ENCODE peak calls at places on chromosome X, in seven cellular contexts. One of them, this sample, is unnamed.

GRCh38 chrX:42248226-42248625 is 324.9 kb upstream of the CASK start:
- DNase-seq in ovary: no peak
- DNase-seq in testis: no peak
- DNase-seq in psoas muscle: no peak
- DNase-seq in heart left ventricle: no peak
- DNase-seq in Panc1: no peak
- DNase-seq in CD4-positive, CD25-positive, alpha-beta regulatory T cell: no peak
- DNase-seq in this sample: no peak

GRCh38 chrX:77924320-77924859 is 13.9 kb downstream of the ATP7A start:
- DNase-seq in ovary: no peak
- DNase-seq in testis: no peak
- DNase-seq in psoas muscle: no peak
- DNase-seq in heart left ventricle: no peak
- DNase-seq in Panc1: no peak
- DNase-seq in CD4-positive, CD25-positive, alpha-beta regulatory T cell: no peak
- DNase-seq in this sample: no peak

GRCh38 chrX:41302293-41302868 is 31.6 kb upstream of the DDX3X start:
- DNase-seq in ovary: no peak
- DNase-seq in testis: no peak
- DNase-seq in psoas muscle: no peak
- DNase-seq in heart left ventricle: no peak
- DNase-seq in Panc1: no peak
- DNase-seq in CD4-positive, CD25-positive, alpha-beta regulatory T cell: no peak
- DNase-seq in this sample: no peak

GRCh38 chrX:130984782-130985181 is 73.4 kb upstream of the ARHGAP36 start:
- DNase-seq in ovary: no peak
- DNase-seq in testis: no peak
- DNase-seq in psoas muscle: peak; percentile 61
- DNase-seq in heart left ventricle: no peak
- DNase-seq in Panc1: no peak
- DNase-seq in CD4-positive, CD25-positive, alpha-beta regulatory T cell: no peak
- DNase-seq in this sample: no peak

GRCh38 chrX:53483838-53484420 is 49.8 kb upstream of the HSD17B10 start:
- DNase-seq in ovary: no peak
- DNase-seq in testis: no peak
- DNase-seq in psoas muscle: no peak
- DNase-seq in heart left ventricle: no peak
- DNase-seq in Panc1: no peak
- DNase-seq in CD4-positive, CD25-positive, alpha-beta regulatory T cell: no peak
- DNase-seq in this sample: no peak

GRCh38 chrX:102883491-102883890 is 53.6 kb upstream of the RAB40AL start:
- DNase-seq in ovary: no peak
- DNase-seq in testis: no peak
- DNase-seq in psoas muscle: no peak
- DNase-seq in heart left ventricle: no peak
- DNase-seq in Panc1: no peak
- DNase-seq in CD4-positive, CD25-positive, alpha-beta regulatory T cell: no peak
- DNase-seq in this sample: no peak

GRCh38 chrX:110665636-110666035 is 130.0 kb downstream of the CHRDL1 start:
- DNase-seq in ovary: no peak
- DNase-seq in testis: peak; percentile 25
- DNase-seq in psoas muscle: no peak
- DNase-seq in heart left ventricle: peak; percentile 5
- DNase-seq in Panc1: no peak
- DNase-seq in CD4-positive, CD25-positive, alpha-beta regulatory T cell: no peak
- DNase-seq in this sample: peak; percentile 11

GRCh38 chrX:63281465-63281864 is 69.7 kb downstream of the SPIN4 start:
- DNase-seq in ovary: no peak
- DNase-seq in testis: no peak
- DNase-seq in psoas muscle: no peak
- DNase-seq in heart left ventricle: no peak
- DNase-seq in Panc1: no peak
- DNase-seq in CD4-positive, CD25-positive, alpha-beta regulatory T cell: no peak
- DNase-seq in this sample: no peak

GRCh38 chrX:30971761-30972603 is 82.9 kb upstream of the TAB3 start:
- DNase-seq in ovary: no peak
- DNase-seq in testis: peak; percentile 48
- DNase-seq in psoas muscle: no peak
- DNase-seq in heart left ventricle: peak; percentile 6
- DNase-seq in Panc1: peak; percentile 30
- DNase-seq in CD4-positive, CD25-positive, alpha-beta regulatory T cell: peak; percentile 10
- DNase-seq in this sample: no peak

GRCh38 chrX:76220856-76221255 is 48.0 kb downstream of the PBDC1 start:
- DNase-seq in ovary: no peak
- DNase-seq in testis: no peak
- DNase-seq in psoas muscle: no peak
- DNase-seq in heart left ventricle: no peak
- DNase-seq in Panc1: no peak
- DNase-seq in CD4-positive, CD25-positive, alpha-beta regulatory T cell: no peak
- DNase-seq in this sample: no peak

GRCh38 chrX:13469963-13470679 is 99.3 kb upstream of the EGFL6 start:
- DNase-seq in ovary: no peak
- DNase-seq in testis: no peak
- DNase-seq in psoas muscle: no peak
- DNase-seq in heart left ventricle: no peak
- DNase-seq in Panc1: no peak
- DNase-seq in CD4-positive, CD25-positive, alpha-beta regulatory T cell: no peak
- DNase-seq in this sample: no peak

GRCh38 chrX:114800719-114801118 is 216.7 kb downstream of the IL13RA2 start:
- DNase-seq in ovary: no peak
- DNase-seq in testis: no peak
- DNase-seq in psoas muscle: no peak
- DNase-seq in heart left ventricle: no peak
- DNase-seq in Panc1: no peak
- DNase-seq in CD4-positive, CD25-positive, alpha-beta regulatory T cell: no peak
- DNase-seq in this sample: no peak

GRCh38 chrX:150162141-150162540 is 201.0 kb upstream of the MAMLD1 start:
- DNase-seq in ovary: no peak
- DNase-seq in testis: no peak
- DNase-seq in psoas muscle: no peak
- DNase-seq in heart left ventricle: no peak
- DNase-seq in Panc1: no peak
- DNase-seq in CD4-positive, CD25-positive, alpha-beta regulatory T cell: no peak
- DNase-seq in this sample: no peak

GRCh38 chrX:135951291-135951690 is 22.5 kb downstream of the MMGT1 start:
- DNase-seq in ovary: no peak
- DNase-seq in testis: no peak
- DNase-seq in psoas muscle: no peak
- DNase-seq in heart left ventricle: no peak
- DNase-seq in Panc1: no peak
- DNase-seq in CD4-positive, CD25-positive, alpha-beta regulatory T cell: no peak
- DNase-seq in this sample: no peak

GRCh38 chrX:148507413-148507812 is 7.0 kb downstream of the AFF2 start:
- DNase-seq in ovary: no peak
- DNase-seq in testis: no peak
- DNase-seq in psoas muscle: no peak
- DNase-seq in heart left ventricle: no peak
- DNase-seq in Panc1: no peak
- DNase-seq in CD4-positive, CD25-positive, alpha-beta regulatory T cell: no peak
- DNase-seq in this sample: no peak

GRCh38 chrX:3145716-3146115 is 104.4 kb downstream of the ARSF start:
- DNase-seq in ovary: no peak
- DNase-seq in testis: no peak
- DNase-seq in psoas muscle: no peak
- DNase-seq in heart left ventricle: no peak
- DNase-seq in Panc1: no peak
- DNase-seq in CD4-positive, CD25-positive, alpha-beta regulatory T cell: no peak
- DNase-seq in this sample: no peak

GRCh38 chrX:131735127-131735526 is 191.3 kb downstream of the OR13H1 start:
- DNase-seq in ovary: no peak
- DNase-seq in testis: no peak
- DNase-seq in psoas muscle: no peak
- DNase-seq in heart left ventricle: no peak
- DNase-seq in Panc1: no peak
- DNase-seq in CD4-positive, CD25-positive, alpha-beta regulatory T cell: no peak
- DNase-seq in this sample: no peak

GRCh38 chrX:102835504-102836146 is 101.4 kb upstream of the RAB40AL start:
- DNase-seq in ovary: no peak
- DNase-seq in testis: peak; percentile 18
- DNase-seq in psoas muscle: no peak
- DNase-seq in heart left ventricle: no peak
- DNase-seq in Panc1: peak; percentile 25
- DNase-seq in CD4-positive, CD25-positive, alpha-beta regulatory T cell: no peak
- DNase-seq in this sample: peak; percentile 5

GRCh38 chrX:2536974-2537373 is 36.2 kb upstream of the DHRSX start:
- DNase-seq in ovary: peak; percentile 62
- DNase-seq in testis: peak; percentile 23
- DNase-seq in psoas muscle: no peak
- DNase-seq in heart left ventricle: peak; percentile 38
- DNase-seq in Panc1: no peak
- DNase-seq in CD4-positive, CD25-positive, alpha-beta regulatory T cell: no peak
- DNase-seq in this sample: peak; percentile 6

GRCh38 chrX:10618911-10619310 is 1.5 kb downstream of the MID1 start:
- DNase-seq in ovary: no peak
- DNase-seq in testis: no peak
- DNase-seq in psoas muscle: no peak
- DNase-seq in heart left ventricle: no peak
- DNase-seq in Panc1: no peak
- DNase-seq in CD4-positive, CD25-positive, alpha-beta regulatory T cell: no peak
- DNase-seq in this sample: no peak

GRCh38 chrX:2614911-2615310 is 76.2 kb upstream of the CD99 start:
- DNase-seq in ovary: no peak
- DNase-seq in testis: no peak
- DNase-seq in psoas muscle: no peak
- DNase-seq in heart left ventricle: no peak
- DNase-seq in Panc1: no peak
- DNase-seq in CD4-positive, CD25-positive, alpha-beta regulatory T cell: no peak
- DNase-seq in this sample: no peak

GRCh38 chrX:17359500-17359899 is 15.5 kb upstream of the NHS start:
- DNase-seq in ovary: no peak
- DNase-seq in testis: no peak
- DNase-seq in psoas muscle: no peak
- DNase-seq in heart left ventricle: no peak
- DNase-seq in Panc1: no peak
- DNase-seq in CD4-positive, CD25-positive, alpha-beta regulatory T cell: no peak
- DNase-seq in this sample: no peak

GRCh38 chrX:100829730-100830129 is 9.5 kb downstream of the CSTF2 start:
- DNase-seq in ovary: no peak
- DNase-seq in testis: no peak
- DNase-seq in psoas muscle: no peak
- DNase-seq in heart left ventricle: no peak
- DNase-seq in Panc1: no peak
- DNase-seq in CD4-positive, CD25-positive, alpha-beta regulatory T cell: no peak
- DNase-seq in this sample: no peak
- H3K36me3 ChIP-seq in ovary: no peaks in the 10 kb centered on the region
- H3K36me3 ChIP-seq in testis: no peaks in the 10 kb centered on the region
- H3K36me3 ChIP-seq in psoas muscle: no peaks in the 10 kb centered on the region
- H3K36me3 ChIP-seq in heart left ventricle: peaks cover 83% of the 10 kb centered on the region
- H3K36me3 ChIP-seq in Panc1: peaks cover 35% of the 10 kb centered on the region
- H3K36me3 ChIP-seq in CD4-positive, CD25-positive, alpha-beta regulatory T cell: peaks cover 44% of the 10 kb centered on the region
- H3K36me3 ChIP-seq in this sample: no peaks in the 10 kb centered on the region

GRCh38 chrX:153456704-153457103 is 10.8 kb upstream of the TREX2 start:
- DNase-seq in ovary: no peak
- DNase-seq in testis: no peak
- DNase-seq in psoas muscle: peak; percentile 32
- DNase-seq in heart left ventricle: no peak
- DNase-seq in Panc1: no peak
- DNase-seq in CD4-positive, CD25-positive, alpha-beta regulatory T cell: no peak
- DNase-seq in this sample: no peak
- H3K36me3 ChIP-seq in ovary: no peaks in the 10 kb centered on the region
- H3K36me3 ChIP-seq in testis: no peaks in the 10 kb centered on the region
- H3K36me3 ChIP-seq in psoas muscle: no peaks in the 10 kb centered on the region
- H3K36me3 ChIP-seq in heart left ventricle: peaks cover 5% of the 10 kb centered on the region
- H3K36me3 ChIP-seq in Panc1: no peaks in the 10 kb centered on the region
- H3K36me3 ChIP-seq in CD4-positive, CD25-positive, alpha-beta regulatory T cell: peaks cover 13% of the 10 kb centered on the region
- H3K36me3 ChIP-seq in this sample: no peaks in the 10 kb centered on the region

GRCh38 chrX:153960786-153961185 is 10.8 kb downstream of the HCFC1 start:
- DNase-seq in ovary: no peak
- DNase-seq in testis: no peak
- DNase-seq in psoas muscle: no peak
- DNase-seq in heart left ventricle: no peak
- DNase-seq in Panc1: no peak
- DNase-seq in CD4-positive, CD25-positive, alpha-beta regulatory T cell: no peak
- DNase-seq in this sample: no peak
- H3K36me3 ChIP-seq in ovary: no peaks in the 10 kb centered on the region
- H3K36me3 ChIP-seq in testis: no peaks in the 10 kb centered on the region
- H3K36me3 ChIP-seq in psoas muscle: peaks cover 2% of the 10 kb centered on the region
- H3K36me3 ChIP-seq in heart left ventricle: peaks cover 70% of the 10 kb centered on the region
- H3K36me3 ChIP-seq in Panc1: peaks cover 10% of the 10 kb centered on the region
- H3K36me3 ChIP-seq in CD4-positive, CD25-positive, alpha-beta regulatory T cell: peaks cover 77% of the 10 kb centered on the region
- H3K36me3 ChIP-seq in this sample: peaks cover 4% of the 10 kb centered on the region

DNA sequence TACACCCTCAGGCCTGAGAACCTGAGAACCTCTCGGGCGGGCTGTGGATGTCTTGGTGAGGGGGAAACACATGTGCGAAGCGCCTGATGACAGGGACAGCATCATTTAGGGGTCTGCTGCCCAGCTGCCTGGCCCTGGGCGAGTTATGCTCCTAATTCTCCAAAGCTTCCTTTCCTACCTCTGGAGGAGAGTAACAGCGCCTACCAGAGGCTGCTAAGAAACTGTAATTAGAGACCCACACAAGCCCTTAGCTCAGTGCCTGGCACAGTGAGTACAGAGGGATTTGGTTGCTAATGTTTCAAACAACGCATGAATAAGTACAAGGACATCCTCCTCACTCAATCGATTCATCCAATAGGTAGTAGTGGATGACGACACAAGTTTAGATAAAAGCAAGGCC is 40.4 kb downstream of the BCOR start:
- DNase-seq in ovary: no peak
- DNase-seq in testis: no peak
- DNase-seq in psoas muscle: no peak
- DNase-seq in heart left ventricle: no peak
- DNase-seq in Panc1: no peak
- DNase-seq in CD4-positive, CD25-positive, alpha-beta regulatory T cell: no peak
- DNase-seq in this sample: no peak
- H3K36me3 ChIP-seq in ovary: no peaks in the 10 kb centered on the region
- H3K36me3 ChIP-seq in testis: no peaks in the 10 kb centered on the region
- H3K36me3 ChIP-seq in psoas muscle: peaks cover 3% of the 10 kb centered on the region
- H3K36me3 ChIP-seq in heart left ventricle: peaks cover 90% of the 10 kb centered on the region
- H3K36me3 ChIP-seq in Panc1: peaks cover 13% of the 10 kb centered on the region
- H3K36me3 ChIP-seq in CD4-positive, CD25-positive, alpha-beta regulatory T cell: peaks cover 76% of the 10 kb centered on the region
- H3K36me3 ChIP-seq in this sample: no peaks in the 10 kb centered on the region

DNA sequence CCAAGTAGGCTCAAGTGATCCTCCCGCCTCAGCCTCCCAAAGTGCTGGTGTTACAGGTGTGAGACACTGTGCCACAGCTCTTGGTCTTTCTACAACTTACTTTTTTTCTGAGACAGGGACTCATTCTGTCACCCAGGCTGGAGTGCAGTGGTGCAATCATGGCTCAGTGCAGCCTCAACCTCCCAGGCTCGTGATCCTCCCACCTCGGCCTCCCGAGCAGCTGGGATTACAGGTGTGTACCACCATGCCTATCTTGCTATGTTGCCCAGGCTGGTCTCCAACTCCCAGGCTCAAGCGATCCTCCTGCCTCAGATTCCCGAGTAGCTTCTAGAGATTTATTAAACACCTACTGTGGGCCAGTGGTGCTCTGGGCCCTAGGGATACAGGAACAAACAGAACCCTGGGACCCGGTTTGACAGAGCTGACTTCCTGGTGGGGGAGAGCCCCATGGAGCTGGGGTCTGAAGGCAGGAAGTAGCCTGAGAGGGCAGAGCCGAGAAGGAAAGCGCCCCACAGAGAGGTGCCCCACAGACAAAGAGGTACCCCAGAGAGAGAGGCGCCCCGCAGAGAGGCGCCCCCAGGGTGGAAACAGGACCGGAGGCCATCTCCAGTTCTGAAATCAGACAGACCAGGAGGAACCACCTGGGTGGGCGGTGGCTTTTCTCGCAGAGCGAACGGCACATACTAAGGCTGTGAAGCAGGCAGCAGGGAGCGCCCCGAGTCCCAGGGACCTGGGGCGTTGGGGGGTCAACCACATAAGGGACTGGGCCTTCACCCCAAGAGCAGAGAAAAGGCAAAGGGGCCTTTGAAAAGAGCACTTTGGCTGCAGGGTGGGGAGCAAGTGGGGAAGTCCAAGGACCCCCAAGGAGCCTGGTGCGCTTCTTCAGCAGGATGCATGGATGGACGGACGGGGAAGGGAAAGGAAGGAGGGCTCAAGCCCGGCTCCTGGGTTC is 5.0 kb downstream of the IRAK1 start:
- DNase-seq in ovary: no peak
- DNase-seq in testis: no peak
- DNase-seq in psoas muscle: peak; percentile 34
- DNase-seq in heart left ventricle: no peak
- DNase-seq in Panc1: no peak
- DNase-seq in CD4-positive, CD25-positive, alpha-beta regulatory T cell: no peak
- DNase-seq in this sample: no peak
- H3K36me3 ChIP-seq in ovary: no peaks in the 10 kb centered on the region
- H3K36me3 ChIP-seq in testis: no peaks in the 10 kb centered on the region
- H3K36me3 ChIP-seq in psoas muscle: no peaks in the 10 kb centered on the region
- H3K36me3 ChIP-seq in heart left ventricle: no peaks in the 10 kb centered on the region
- H3K36me3 ChIP-seq in Panc1: no peaks in the 10 kb centered on the region
- H3K36me3 ChIP-seq in CD4-positive, CD25-positive, alpha-beta regulatory T cell: peaks cover 3% of the 10 kb centered on the region
- H3K36me3 ChIP-seq in this sample: peaks cover 37% of the 10 kb centered on the region